ENCODE peak calls at places on chromosome 19, in four cellular contexts. E is K562, J is GM12878, U is SK-N-SH. X is an unnamed sample.

GRCh38 chr19:55460670-55461258 is 678 bp downstream of the ISOC2 start:
- DNase-seq in E (peak; percentile 93), J (no peak), U (peak; percentile 92), X (peak; percentile 92)

GRCh38 chr19:31448221-31448657 is 99.0 kb upstream of the TSHZ3 start:
- DNase-seq in E (no peak), J (no peak), U (peak; percentile 36), X (no peak)

GRCh38 chr19:8593931-8594330 is 16.6 kb downstream of the ADAMTS10 start:
- DNase-seq in E (no peak), J (no peak), U (no peak), X (no peak)

GRCh38 chr19:31574251-31574973 is 225.2 kb upstream of the TSHZ3 start:
- DNase-seq in E (no peak), J (no peak), U (no peak), X (no peak)

GRCh38 chr19:28020631-28021315 is 1192.2 kb downstream of the UQCRFS1 start:
- DNase-seq in E (no peak), J (no peak), U (no peak), X (no peak)

GRCh38 chr19:16084067-16084685 is 7.9 kb downstream of the TPM4 start:
- DNase-seq in E (no peak), J (no peak), U (no peak), X (no peak)

GRCh38 chr19:55487884-55488687 is at the start of gene SSC5D:
- DNase-seq in E (peak; percentile 70), J (no peak), U (peak; percentile 78), X (peak; percentile 75)

GRCh38 chr19:58009666-58010301 is 7.2 kb upstream of the ZNF606 start:
- DNase-seq in E (peak; percentile 66), J (no peak), U (no peak), X (no peak)

GRCh38 chr19:3668331-3669133 is 31.7 kb downstream of the PIP5K1C start:
- DNase-seq in E (no peak), J (no peak), U (no peak), X (no peak)

GRCh38 chr19:11450570-11451326 is 15.3 kb downstream of the PRKCSH start:
- DNase-seq in E (no peak), J (no peak), U (peak; percentile 59), X (no peak)

GRCh38 chr19:633786-634639 is 676 bp upstream of the POLRMT start:
- DNase-seq in E (no peak), J (no peak), U (no peak), X (no peak)

GRCh38 chr19:4636151-4636717 is 3.1 kb upstream of the TNFAIP8L1 start:
- DNase-seq in E (peak; percentile 82), J (no peak), U (peak; percentile 92), X (no peak)

GRCh38 chr19:46513461-46514236 is 18.0 kb upstream of the PNMA8B start:
- DNase-seq in E (peak; percentile 83), J (no peak), U (peak; percentile 87), X (peak; percentile 99)

GRCh38 chr19:751501-752341 is 809 bp downstream of the MISP start:
- DNase-seq in E (peak; percentile 68), J (no peak), U (peak; percentile 59), X (no peak)

GRCh38 chr19:2440515-2440914 is 13.1 kb upstream of the TIMM13 start:
- DNase-seq in E (no peak), J (no peak), U (no peak), X (no peak)

GRCh38 chr19:55712804-55713631 is 25.2 kb downstream of the NLRP9 start:
- DNase-seq in E (no peak), J (no peak), U (no peak), X (no peak)

GRCh38 chr19:43432866-43433673 is 18.4 kb downstream of the TEX101 start:
- DNase-seq in E (peak; percentile 82), J (no peak), U (peak; percentile 79), X (peak; percentile 82)

GRCh38 chr19:53132231-53132991 is at the start of gene ZNF415:
- DNase-seq in E (no peak), J (no peak), U (peak; percentile 89), X (peak; percentile 83)

GRCh38 chr19:34332027-34332786 is 32.8 kb upstream of the GPI start:
- DNase-seq in E (no peak), J (no peak), U (no peak), X (no peak)

DNA sequence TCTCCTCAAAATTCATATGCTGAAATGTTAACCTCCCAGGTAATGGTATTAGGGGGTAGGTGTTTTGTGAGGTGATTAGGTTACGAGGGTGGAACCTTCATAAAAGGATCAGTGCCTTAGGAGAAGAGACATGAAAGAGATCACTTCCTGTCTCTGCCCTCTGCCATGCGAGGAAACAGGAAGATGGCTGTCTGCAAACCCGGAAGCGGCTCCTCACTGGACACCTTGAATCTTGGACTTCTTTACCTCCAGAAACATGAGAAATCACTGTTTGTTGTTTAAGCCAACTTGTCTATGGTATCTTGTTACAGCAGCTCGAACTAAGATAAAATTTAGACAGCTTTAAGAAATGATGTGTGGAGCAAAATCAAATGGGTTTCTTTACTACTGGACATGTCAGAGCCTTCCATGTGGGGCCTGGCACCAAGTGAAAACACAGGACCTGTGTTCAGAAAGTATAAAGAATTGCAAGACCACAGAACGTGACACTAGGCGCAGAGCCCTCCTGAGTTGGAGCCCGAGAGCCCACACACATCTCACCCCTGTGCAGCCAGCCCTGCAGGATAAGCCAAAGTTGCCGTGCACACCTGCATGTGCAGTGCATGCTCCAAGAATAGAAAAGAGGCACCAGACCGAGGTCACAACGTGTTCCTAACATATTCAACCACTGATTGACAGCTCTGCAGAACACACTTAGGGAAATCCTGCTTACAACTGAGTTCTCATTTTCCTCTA is 112.5 kb upstream of the UQCRFS1 start:
- DNase-seq in E (no peak), J (no peak), U (no peak), X (no peak)
- TF ChIP-seq NRF1 in E (no peak), J (no peak), U (no peak), X (no peak)

GRCh38 chr19:39993605-39994004 is 3.3 kb upstream of the ZNF546 start:
- DNase-seq in E (no peak), J (no peak), U (no peak), X (no peak)

GRCh38 chr19:39996218-39996810 is 546 bp upstream of the ZNF546 start:
- DNase-seq in E (peak; percentile 35), J (peak; percentile 17), U (peak; percentile 62), X (no peak)

GRCh38 chr19:39996811-39997594 is at the start of gene ZNF546:
- DNase-seq in E (peak; percentile 91), J (peak; percentile 82), U (peak; percentile 91), X (peak; percentile 82)

GRCh38 chr19:39997595-39998216 is 846 bp downstream of the ZNF546 start:
- DNase-seq in E (peak; percentile 26), J (no peak), U (peak; percentile 37), X (no peak)

DNA sequence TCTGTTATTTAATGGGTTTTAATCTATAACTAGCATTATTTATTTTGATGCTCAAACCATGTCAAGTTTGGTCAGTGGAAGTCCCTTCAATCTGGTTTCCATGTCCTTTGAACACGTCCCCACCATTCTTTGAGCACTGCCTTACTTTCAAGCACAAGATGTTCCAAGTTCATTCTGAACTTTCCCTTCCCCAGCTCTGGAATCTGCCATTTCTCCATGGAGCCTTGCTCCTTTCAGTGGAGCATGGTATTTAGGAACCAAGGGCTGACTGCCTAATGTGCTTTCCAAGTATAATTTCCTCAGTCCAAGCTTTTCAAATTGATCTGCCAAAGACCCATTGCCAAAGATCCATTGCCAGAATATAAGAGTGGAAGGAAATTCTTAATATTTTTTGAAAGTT is 1.1 kb upstream of the ZNF546 start:
- DNase-seq in E (no peak), J (no peak), U (no peak), X (no peak)
- TF ChIP-seq NRF1 in E (no peak), J (no peak), U (no peak), X (no peak)

GRCh38 chr19:17333611-17334413 is 843 bp downstream of the ANO8 start:
- DNase-seq in E (peak; percentile 85), J (peak; percentile 16), U (no peak), X (peak; percentile 71)
- TF ChIP-seq NRF1 in E (no peak), J (no peak), U (no peak), X (no peak)

DNA sequence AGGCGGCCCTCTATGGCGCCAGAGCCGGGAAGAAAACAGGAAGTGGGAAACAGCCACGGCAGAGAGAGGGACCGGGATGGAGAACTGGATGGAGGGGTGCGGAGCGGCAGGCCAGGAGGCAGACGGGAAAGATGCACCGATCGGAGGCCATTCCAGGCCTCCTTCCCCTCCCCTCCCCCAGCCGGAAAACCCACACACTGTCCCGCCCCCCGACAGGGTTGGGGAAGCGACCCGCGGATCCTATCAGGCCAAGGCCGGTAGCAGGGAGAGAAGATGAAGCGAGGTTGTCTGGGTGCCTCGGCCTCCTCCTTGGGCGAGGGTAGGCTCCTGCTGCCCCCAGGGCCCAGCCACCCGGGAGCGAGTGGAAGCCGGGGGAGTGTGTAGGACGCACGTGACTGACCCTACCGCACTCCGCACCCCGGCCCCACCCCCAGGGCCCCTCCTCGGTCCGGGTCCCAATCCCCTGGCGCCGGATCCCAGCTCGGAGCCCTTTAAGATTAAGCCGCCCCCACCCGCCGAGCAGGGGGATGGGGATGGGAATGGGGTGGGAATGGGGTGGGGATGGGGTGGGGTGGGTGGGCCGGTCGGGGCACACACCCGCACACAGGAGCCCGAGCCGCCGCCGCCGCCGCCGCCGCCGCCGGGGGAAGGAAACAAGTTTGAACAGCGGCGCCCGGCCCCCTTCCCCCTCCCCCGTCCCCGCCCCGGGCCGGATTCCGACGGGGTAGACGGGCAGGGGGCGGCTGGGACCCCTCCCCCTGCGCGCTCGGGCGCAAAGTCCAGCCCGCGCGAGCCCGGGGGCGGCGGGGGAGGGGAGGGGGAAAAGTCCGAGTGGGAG is 1.5 kb downstream of the ERF start:
- DNase-seq in E (peak; percentile 83), J (no peak), U (peak; percentile 83), X (no peak)
- TF ChIP-seq NRF1 in E (no peak), J (no peak), U (no peak), X (no peak)

GRCh38 chr19:18453269-18454024 is 15.5 kb upstream of the ISYNA1 start:
- DNase-seq in E (no peak), J (no peak), U (no peak), X (no peak)
- TF ChIP-seq NRF1 in E (no peak), J (no peak), U (no peak), X (no peak)